ENCODE peak calls at places on chromosomes 4 and X, in five cellular contexts. K is sigmoid colon; V is Calu3; L is activated CD8-positive, alpha-beta T cell treated with anti-CD3 and anti-CD28 coated beads, Interleukin-2, amount 10 ng/mL, durations not matched to agents 7 days and 5 days; Y is KG1. U is an unnamed sample.

GRCh38 chrX:10904220-10904619 is 206.9 kb upstream of the HCCS start:
- DNase-seq in L (no peak), K (no peak), Y (no peak), V (no peak), U (no peak)

GRCh38 chr4:68732653-68733466 is 62.4 kb upstream of the UGT2B15 start:
- DNase-seq in Y (no peak), V (peak; percentile 53), L (no peak), K (no peak), U (no peak)

GRCh38 chrX:285076-285677 is 4.0 kb downstream of the PLCXD1 start:
- DNase-seq in Y (no peak), V (no peak), K (no peak), L (no peak), U (no peak)

GRCh38 chr4:6258026-6258360 is 11.7 kb upstream of the WFS1 start:
- DNase-seq in Y (no peak), V (no peak), K (no peak), L (no peak), U (no peak)

GRCh38 chrX:153029162-153029561 is 27.1 kb upstream of the PNMA3 start:
- DNase-seq in L (no peak), V (no peak), K (no peak), Y (no peak), U (no peak)

GRCh38 chrX:119272882-119273806 is 37.1 kb downstream of the PGRMC1 start:
- DNase-seq in L (peak; percentile 50), V (peak; percentile 2), Y (no peak), K (peak; percentile 70), U (peak; percentile 17)

GRCh38 chrX:121851033-121851432 is 803.6 kb downstream of the GLUD2 start:
- DNase-seq in L (no peak), Y (no peak), K (no peak), V (no peak), U (no peak)

GRCh38 chr4:33914386-33914785 is 2329.9 kb downstream of the ARAP2 start:
- DNase-seq in V (no peak), L (no peak), Y (no peak), K (no peak), U (no peak)

GRCh38 chr4:52912608-52913007 is 50.5 kb downstream of the RASL11B start:
- DNase-seq in Y (no peak), L (no peak), K (no peak), V (no peak), U (no peak)

GRCh38 chrX:3550160-3550765 is 163.2 kb downstream of the PRKX start:
- DNase-seq in Y (no peak), V (peak; percentile 64), L (no peak), K (no peak), U (no peak)

U was measured in activated T-cell treated with anti-CD3 and anti-CD28 coated beads for 24 hours.